ENCODE peak calls at places on chromosome 5, in ten cellular contexts. Q, H, O, A, Z, X, M, I, V and F are unnamed samples.

GRCh38 chr5:43627028-43627427 is 24.0 kb downstream of the NNT start:
- DNase-seq in X (peak; percentile 50), I (no peak), Z (peak; percentile 65), O (peak; percentile 85), A (no peak), M (no peak), H (no peak), V (no peak), Q (peak; percentile 57), F (peak; percentile 71)

GRCh38 chr5:5658226-5658625 is 235.7 kb downstream of the ICE1 start:
- DNase-seq in I (no peak), Z (no peak), H (peak; percentile 52), X (no peak), O (peak; percentile 45), A (no peak), V (peak; percentile 32), Q (no peak), M (peak; percentile 25), F (peak; percentile 71)

GRCh38 chr5:158979749-158980521 is 119.8 kb downstream of the EBF1 start:
- DNase-seq in I (no peak), Z (peak; percentile 14), A (no peak), V (peak; percentile 49), X (peak; percentile 12), O (peak; percentile 75), Q (peak; percentile 31), H (peak; percentile 64), M (no peak), F (peak; percentile 40)

GRCh38 chr5:78903936-78904335 is 81.2 kb downstream of the ARSB start:
- DNase-seq in Q (no peak), Z (no peak), M (no peak), X (no peak), O (peak; percentile 48), I (no peak), V (peak; percentile 63), A (no peak), H (no peak), F (peak; percentile 26)

GRCh38 chr5:31186672-31187267 is 6.7 kb upstream of the CDH6 start:
- DNase-seq in H (no peak), I (no peak), M (no peak), O (peak; percentile 34), A (no peak), V (no peak), X (peak; percentile 3), Z (peak; percentile 36), Q (peak; percentile 81), F (peak; percentile 58)

GRCh38 chr5:55407059-55407684 is 99.4 kb downstream of the MTREX start:
- DNase-seq in Z (peak; percentile 40), H (no peak), M (peak; percentile 20), Q (peak; percentile 68), X (peak; percentile 23), V (peak; percentile 30), I (no peak), O (peak; percentile 78), A (no peak), F (peak; percentile 42)

GRCh38 chr5:71651554-71651953 is 64.4 kb downstream of the MCCC2 start:
- DNase-seq in I (no peak), Z (no peak), X (no peak), O (no peak), A (no peak), V (no peak), M (no peak), Q (peak; percentile 53), H (no peak), F (no peak)

GRCh38 chr5:59483971-59484472 is 409.5 kb downstream of the PDE4D start:
- DNase-seq in Z (no peak), V (peak; percentile 83), I (no peak), O (peak; percentile 18), H (no peak), Q (peak; percentile 46), X (peak; percentile 68), M (no peak), A (no peak), F (peak; percentile 71)

GRCh38 chr5:152271420-152271819 is 133.7 kb downstream of the NMUR2 start:
- DNase-seq in X (peak; percentile 28), V (no peak), Z (no peak), Q (peak; percentile 62), I (no peak), H (no peak), M (no peak), O (peak; percentile 0), A (no peak), F (peak; percentile 9)

GRCh38 chr5:166637295-166637694 is 1654.2 kb upstream of the WWC1 start:
- DNase-seq in H (no peak), A (no peak), O (no peak), Q (no peak), X (no peak), V (no peak), Z (no peak), M (no peak), I (no peak), F (no peak)

GRCh38 chr5:75529185-75529584 is 17.5 kb downstream of the POLK start:
- DNase-seq in H (no peak), A (no peak), M (no peak), V (no peak), Z (no peak), X (no peak), I (no peak), Q (no peak), O (no peak), F (no peak)

GRCh38 chr5:62395210-62395950 is 8.3 kb downstream of the DIMT1 start:
- DNase-seq in O (peak; percentile 47), A (no peak), H (no peak), Q (no peak), Z (no peak), X (peak; percentile 67), M (no peak), V (peak; percentile 44), I (no peak), F (peak; percentile 53)

GRCh38 chr5:170355601-170356098 is 33.5 kb downstream of the KCNMB1 start:
- DNase-seq in A (no peak), X (no peak), I (no peak), H (no peak), Q (peak; percentile 81), Z (no peak), O (no peak), V (no peak), M (no peak), F (no peak)

GRCh38 chr5:149242339-149242738 is 29.3 kb upstream of the AFAP1L1 start:
- DNase-seq in A (no peak), H (no peak), Q (no peak), V (no peak), I (no peak), O (no peak), X (no peak), Z (no peak), M (no peak), F (no peak)

GRCh38 chr5:13934125-13934524 is 10.4 kb downstream of the DNAH5 start:
- DNase-seq in Q (no peak), A (no peak), I (no peak), M (no peak), Z (no peak), X (no peak), O (no peak), H (no peak), V (no peak), F (no peak)

GRCh38 chr5:80566711-80567259 is 3.3 kb downstream of the ANKRD34B start:
- DNase-seq in V (no peak), Q (no peak), A (no peak), H (no peak), X (no peak), I (no peak), M (no peak), O (no peak), Z (no peak), F (no peak)

GRCh38 chr5:126341906-126342625 is 81.1 kb upstream of the GRAMD2B start:
- DNase-seq in Z (no peak), Q (no peak), M (no peak), V (no peak), X (peak; percentile 65), I (no peak), O (no peak), A (no peak), H (no peak), F (no peak)

GRCh38 chr5:36359267-36359666 is 57.6 kb upstream of the RANBP3L start:
- DNase-seq in O (no peak), Z (no peak), A (no peak), I (no peak), M (no peak), X (peak; percentile 14), V (peak; percentile 17), Q (no peak), H (no peak), F (peak; percentile 30)

GRCh38 chr5:151130922-151131891 is 26.4 kb downstream of the ANXA6 start:
- DNase-seq in A (no peak), H (no peak), O (no peak), Q (no peak), M (no peak), V (no peak), I (no peak), Z (no peak), X (no peak), F (no peak)

GRCh38 chr5:149633671-149634350 is 52.5 kb downstream of the ARHGEF37 start:
- DNase-seq in M (no peak), H (no peak), Q (peak; percentile 27), V (peak; percentile 16), A (no peak), O (peak; percentile 41), X (peak; percentile 91), Z (no peak), I (no peak), F (no peak)

GRCh38 chr5:32013658-32014057 is 160.5 kb downstream of the GOLPH3 start:
- DNase-seq in A (no peak), O (no peak), Z (no peak), M (no peak), X (no peak), I (no peak), V (no peak), Q (no peak), H (no peak), F (no peak)

GRCh38 chr5:166926098-166926497 is 1365.3 kb upstream of the WWC1 start:
- DNase-seq in V (peak; percentile 4), Z (no peak), A (no peak), X (no peak), M (no peak), H (no peak), I (no peak), O (no peak), Q (no peak), F (peak; percentile 41)

GRCh38 chr5:124935060-124935459 is 188.6 kb upstream of the ZNF608 start:
- DNase-seq in A (no peak), H (no peak), Z (no peak), O (no peak), V (no peak), M (no peak), Q (no peak), X (peak; percentile 23), I (no peak), F (no peak)

GRCh38 chr5:181234455-181235306 is 9.0 kb downstream of the RACK1 start:
- DNase-seq in X (no peak), I (no peak), H (no peak), O (no peak), V (no peak), M (no peak), Q (no peak), A (no peak), Z (no peak), F (no peak)

GRCh38 chr5:132055808-132056609 is 4.4 kb upstream of the IL3 start:
- DNase-seq in Q (peak; percentile 26), V (no peak), M (no peak), Z (no peak), X (no peak), A (peak; percentile 58), I (peak; percentile 77), H (peak; percentile 14), O (no peak), F (no peak)